ENCODE peak calls at places on chromosomes 12 and 14, in six cellular contexts. W is left ventricle myocardium inferior; Q is mesothelial cell of epicardium; J is mammary epithelial cell; I is activated CD8-positive, alpha-beta T cell treated with anti-CD3 and anti-CD28 coated beads for 36 hours; M is CD8-positive, alpha-beta T cell. H is an unnamed sample.

GRCh38 chr12:31118831-31119530 is 45.3 kb downstream of the DDX11 start:
- DNase-seq in W (no peak), M (peak; percentile 47), Q (peak; percentile 64), I (peak; percentile 56), J (no peak), H (peak; percentile 67)

GRCh38 chr12:115507951-115508722 is 769.4 kb downstream of the MED13L start:
- DNase-seq in Q (no peak), I (no peak), W (peak; percentile 29), M (no peak), J (no peak), H (no peak)

GRCh38 chr14:51607677-51608076 is 44.0 kb upstream of the FRMD6 start:
- DNase-seq in M (no peak), J (no peak), W (no peak), I (no peak), Q (no peak), H (no peak)

GRCh38 chr12:3655331-3655900 is 97.5 kb downstream of the CRACR2A start:
- DNase-seq in W (no peak), J (peak; percentile 14), I (peak; percentile 38), Q (no peak), M (no peak), H (peak; percentile 57)

GRCh38 chr12:118135788-118136558 is at the start of gene PEBP1:
- DNase-seq in W (peak; percentile 97), Q (peak; percentile 95), M (peak; percentile 91), I (peak; percentile 95), J (peak; percentile 88), H (peak; percentile 97)

GRCh38 chr12:132610051-132610759 is at the start of gene LRCOL1:
- DNase-seq in Q (no peak), W (peak; percentile 63), J (peak; percentile 69), M (no peak), I (no peak), H (no peak)

GRCh38 chr14:66322564-66322963 is 163.6 kb upstream of the CCDC196 start:
- DNase-seq in M (no peak), W (no peak), Q (no peak), J (no peak), I (no peak), H (no peak)

GRCh38 chr14:101636081-101636560 is 74.8 kb downstream of the DIO3 start:
- DNase-seq in W (no peak), J (no peak), Q (no peak), I (peak; percentile 67), M (no peak), H (no peak)

GRCh38 chr14:63986789-63987533 is 134.2 kb downstream of the SYNE2 start:
- DNase-seq in I (no peak), Q (no peak), J (peak; percentile 89), M (no peak), W (no peak), H (no peak)

GRCh38 chr12:99053599-99054362 is 408.7 kb downstream of the APAF1 start:
- DNase-seq in I (no peak), J (no peak), Q (no peak), M (no peak), W (no peak), H (no peak)

GRCh38 chr14:94010625-94011024 is 13.5 kb downstream of the CCDC197 start:
- DNase-seq in I (no peak), M (no peak), Q (no peak), J (no peak), W (no peak), H (no peak)

GRCh38 chr12:30002677-30003076 is 218.9 kb upstream of the TMTC1 start:
- DNase-seq in J (no peak), M (no peak), Q (no peak), W (no peak), I (no peak), H (no peak)

GRCh38 chr12:19428261-19428660 is 11.0 kb upstream of the AEBP2 start:
- DNase-seq in J (no peak), M (no peak), Q (no peak), W (no peak), I (no peak), H (no peak)

GRCh38 chr12:54355104-54355815 is 9.0 kb downstream of the GPR84 start:
- DNase-seq in M (no peak), Q (no peak), W (no peak), I (no peak), J (no peak), H (no peak)

GRCh38 chr14:93969082-93969828 is 7.1 kb downstream of the ASB2 start:
- DNase-seq in M (no peak), J (no peak), I (no peak), W (peak; percentile 47), Q (no peak), H (no peak)

GRCh38 chr14:104115131-104115600 is 23.2 kb upstream of the KIF26A start:
- DNase-seq in J (no peak), Q (peak; percentile 34), M (no peak), W (peak; percentile 5), I (no peak), H (no peak)

GRCh38 chr12:84131076-84131475 is 781.5 kb downstream of the SLC6A15 start:
- DNase-seq in I (no peak), J (no peak), Q (no peak), W (no peak), M (no peak), H (no peak)

GRCh38 chr12:68067762-68068376 is 78.6 kb downstream of the IFNG-AS1 start:
- DNase-seq in Q (no peak), J (no peak), W (no peak), I (peak; percentile 12), M (no peak), H (no peak)

GRCh38 chr12:103548622-103549601 is 38.2 kb upstream of the STAB2 start:
- DNase-seq in J (peak; percentile 73), M (peak; percentile 60), Q (peak; percentile 74), W (peak; percentile 42), I (peak; percentile 85), H (peak; percentile 41)

GRCh38 chr14:24368562-24369252 is 723 bp downstream of the NFATC4 start:
- DNase-seq in Q (peak; percentile 72), W (peak; percentile 52), I (peak; percentile 66), J (no peak), M (peak; percentile 53), H (peak; percentile 84)

GRCh38 chr12:21813751-21814150 is 39.2 kb upstream of the KCNJ8 start:
- DNase-seq in Q (no peak), J (no peak), W (no peak), I (no peak), M (no peak), H (no peak)
- TF ChIP-seq CTCF in Q (no peak), J (no peak), W (no peak), I (no peak), M (no peak), H (no peak)

DNA sequence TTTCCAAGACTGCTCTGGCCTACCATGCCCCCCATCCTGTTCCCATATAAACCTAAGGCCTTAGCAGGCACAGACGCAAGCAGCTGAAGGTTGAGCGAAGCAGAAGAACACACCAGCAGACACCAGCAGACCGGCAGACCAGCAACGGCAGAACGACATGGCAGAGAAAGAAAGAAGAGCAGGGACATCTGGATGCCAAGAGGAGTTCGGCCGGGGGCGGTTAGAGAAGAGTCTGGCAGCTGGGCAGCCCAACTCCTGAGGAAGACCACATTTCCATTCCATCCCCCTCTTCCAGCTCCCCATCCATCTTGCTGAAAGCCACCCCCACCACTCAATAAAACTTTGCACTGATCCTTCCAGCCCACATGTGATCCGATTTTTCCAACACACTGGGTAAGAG is 5.2 kb upstream of the ST8SIA1 start:
- DNase-seq in Q (no peak), M (no peak), J (no peak), I (no peak), W (no peak), H (no peak)
- TF ChIP-seq CTCF in Q (no peak), M (no peak), J (no peak), I (no peak), W (no peak), H (no peak)

GRCh38 chr14:68922201-68922613 is 56.9 kb downstream of the ACTN1 start:
- DNase-seq in I (no peak), M (no peak), W (no peak), J (no peak), Q (no peak), H (no peak)
- TF ChIP-seq CTCF in I (no peak), M (no peak), W (no peak), J (no peak), Q (no peak), H (no peak)

DNA sequence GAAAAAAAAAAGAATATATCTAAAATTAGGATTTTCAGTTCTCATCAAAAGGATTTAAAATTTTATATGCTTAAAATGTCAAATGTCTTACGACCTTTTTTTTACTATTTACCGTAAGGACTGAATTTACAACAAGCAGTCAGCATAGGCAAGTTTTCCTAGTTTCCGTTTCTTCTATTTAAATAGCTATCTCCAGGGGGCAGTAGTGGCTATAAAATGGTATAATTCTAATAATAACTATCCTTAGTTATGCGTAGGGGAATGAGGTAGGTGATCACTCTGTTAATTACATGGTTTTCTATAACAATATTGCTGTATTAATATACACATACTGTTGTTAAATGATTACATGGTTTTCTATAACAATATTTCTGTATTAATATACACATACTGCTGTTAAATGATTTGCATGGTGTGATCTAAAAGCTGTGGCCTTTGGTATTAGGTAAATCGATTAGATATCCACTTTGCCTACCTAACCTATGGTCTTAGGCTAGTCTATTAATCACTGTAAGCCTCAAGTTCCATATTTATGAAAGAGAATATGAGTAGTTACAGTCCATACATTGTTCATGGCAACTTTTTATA is 217.7 kb upstream of the PDZRN4 start:
- DNase-seq in Q (no peak), W (no peak), M (no peak), I (no peak), J (no peak), H (no peak)
- TF ChIP-seq CTCF in Q (no peak), W (no peak), M (no peak), I (peak; percentile 15), J (no peak), H (no peak)

DNA sequence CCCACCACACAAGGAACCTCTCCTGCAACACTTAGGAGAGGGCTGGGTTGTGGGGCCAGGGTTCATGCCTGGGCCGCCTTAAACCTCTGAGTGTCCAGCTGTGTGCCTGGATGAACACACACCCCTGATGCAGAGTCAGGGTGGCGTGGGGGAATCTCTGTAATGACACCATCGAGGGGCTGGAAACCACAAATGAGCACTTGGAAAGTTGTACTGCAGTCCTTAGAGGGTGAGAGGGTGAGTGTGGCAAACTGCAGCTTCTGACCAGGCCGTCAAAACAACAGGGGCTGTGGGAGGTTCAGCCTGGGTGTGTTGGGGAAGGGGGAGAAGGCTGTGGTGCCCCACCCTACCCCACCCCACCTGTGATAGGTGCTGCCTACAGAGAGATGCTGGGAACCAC is 12.4 kb upstream of the KRT5 start:
- DNase-seq in Q (no peak), M (no peak), J (no peak), W (no peak), I (no peak), H (no peak)
- TF ChIP-seq CTCF in Q (no peak), M (no peak), J (no peak), W (no peak), I (no peak), H (no peak)

H was measured in GM13976.